ENCODE peak calls at places on chromosomes 3 and 15, in eight cellular contexts. N is NCI-H1436; I is GM23248; H is effector memory CD8-positive, alpha-beta T cell; C is amygdala; O is activated T-cell treated with anti-CD3 and anti-CD28 coated beads, Interleukin-2, amount 50 U/mL, for 72 hours; G is heart right ventricle; L is stimulated activated CD4-positive, alpha-beta T cell treated with anti-CD3 and anti-CD28 coated beads, Interleukin-1b, Interleukin-23, amount 100 ng/mL, for 48 hours. J is an unnamed sample.

GRCh38 chr15:66580643-66581042 is 14.8 kb upstream of the LCTL start:
- DNase-seq in I (peak), L (no peak), H (no peak), O (no peak), N (no peak), G (peak), C (no peak), J (no peak)

GRCh38 chr3:110576962-110577361 is 494.7 kb upstream of the NECTIN3 start:
- DNase-seq in I (peak), L (no peak), G (no peak), O (no peak), H (no peak), C (no peak), N (no peak), J (no peak)

GRCh38 chr15:64067564-64068030 is 21.3 kb upstream of the DAPK2 start:
- DNase-seq in L (peak), H (peak), I (peak), C (peak), O (peak), G (peak), N (peak), J (peak)

GRCh38 chr15:98790270-98790669 is 141.9 kb downstream of the IGF1R start:
- DNase-seq in G (no peak), O (no peak), L (no peak), N (no peak), C (no peak), I (no peak), H (no peak), J (no peak)

GRCh38 chr3:65672876-65673815 is 365.6 kb downstream of the MAGI1 start:
- DNase-seq in C (peak), G (peak), O (peak), I (peak), N (peak), H (no peak), L (peak), J (peak)

GRCh38 chr3:56086355-56086754 is 381.9 kb downstream of the ERC2 start:
- DNase-seq in L (no peak), G (no peak), H (no peak), N (no peak), C (no peak), I (peak), O (no peak), J (no peak)

GRCh38 chr3:110456001-110456400 is 615.6 kb upstream of the NECTIN3 start:
- DNase-seq in N (no peak), G (no peak), C (no peak), I (no peak), L (no peak), O (no peak), H (no peak), J (no peak)

GRCh38 chr3:131402391-131403039 is 20.9 kb downstream of the NUDT16 start:
- DNase-seq in H (no peak), C (peak), G (no peak), O (no peak), L (no peak), I (peak), N (no peak), J (no peak)

GRCh38 chr15:65101418-65101890 is 13.5 kb downstream of the UBAP1L start:
- DNase-seq in H (peak), N (peak), L (peak), I (peak), C (no peak), G (peak), O (peak), J (no peak)

GRCh38 chr3:176734146-176734545 is 463.1 kb downstream of the TBL1XR1 start:
- DNase-seq in N (no peak), L (no peak), G (no peak), H (no peak), C (no peak), O (no peak), I (no peak), J (no peak)

GRCh38 chr3:126197854-126198584 is 17.6 kb upstream of the ALDH1L1 start:
- DNase-seq in O (peak), C (no peak), N (peak), L (peak), G (peak), I (peak), H (no peak), J (no peak)

GRCh38 chr15:28994142-28994829 is 108.5 kb downstream of the APBA2 start:
- DNase-seq in H (no peak), G (no peak), C (no peak), N (no peak), L (peak), O (peak), I (no peak), J (no peak)

GRCh38 chr3:190205739-190206138 is 85.0 kb upstream of the P3H2 start:
- DNase-seq in N (no peak), I (peak), C (no peak), G (no peak), H (no peak), L (no peak), O (peak), J (no peak)

GRCh38 chr3:53160660-53161344 is at the start of gene PRKCD:
- DNase-seq in N (peak), O (peak), G (peak), C (peak), I (peak), L (peak), H (peak), J (peak)

GRCh38 chr15:63019539-63020109 is 22.9 kb upstream of the TPM1 start:
- DNase-seq in L (no peak), O (no peak), N (no peak), I (peak), H (no peak), G (no peak), C (no peak), J (no peak)

GRCh38 chr15:25481208-25481862 is 42.5 kb upstream of the UBE3A start:
- DNase-seq in L (no peak), H (no peak), O (no peak), I (peak), N (peak), G (no peak), C (no peak), J (peak)

GRCh38 chr3:149547954-149548728 is 73.6 kb downstream of the TM4SF4 start:
- DNase-seq in I (peak), C (no peak), N (no peak), O (no peak), L (no peak), G (no peak), H (no peak), J (no peak)

GRCh38 chr3:181383201-181383600 is 328.5 kb upstream of the SOX2 start:
- DNase-seq in L (no peak), G (no peak), H (no peak), N (no peak), O (no peak), C (no peak), I (no peak), J (no peak)

GRCh38 chr3:55662683-55663082 is 175.6 kb upstream of the WNT5A start:
- DNase-seq in H (no peak), L (no peak), G (no peak), I (peak), O (no peak), C (no peak), N (no peak), J (no peak)

GRCh38 chr3:133570139-133570936 is 3.1 kb upstream of the CDV3 start:
- DNase-seq in I (peak), O (no peak), N (no peak), H (no peak), C (no peak), L (no peak), G (peak), J (no peak)

GRCh38 chr3:158091526-158091925 is 14.7 kb downstream of the SHOX2 start:
- DNase-seq in I (peak), N (no peak), H (no peak), C (no peak), O (no peak), L (no peak), G (no peak), J (no peak)

GRCh38 chr15:86155551-86155950 is 75.9 kb downstream of the AGBL1 start:
- DNase-seq in G (no peak), L (no peak), H (no peak), I (no peak), O (no peak), C (no peak), N (no peak), J (no peak)

GRCh38 chr3:73546961-73547360 is 77.8 kb downstream of the PDZRN3 start:
- DNase-seq in L (no peak), C (no peak), H (no peak), I (peak), O (no peak), N (no peak), G (no peak), J (no peak)

GRCh38 chr3:53628546-53629395 is 134.4 kb downstream of the CACNA1D start:
- DNase-seq in C (no peak), I (no peak), H (no peak), N (no peak), G (no peak), L (no peak), O (no peak), J (no peak)

GRCh38 chr15:74957301-74958035 is 896 bp upstream of the RPP25 start:
- DNase-seq in N (peak), H (no peak), C (no peak), O (no peak), L (no peak), G (peak), I (peak), J (no peak)

J was measured in anterior cingulate cortex.